ENCODE peak calls at places on chromosomes 12 and 14, in five cellular contexts. F is HS-5, G is endothelial cell of umbilical vein, L is small intestine, P is cardiac muscle cell. B is an unnamed sample.

GRCh38 chr14:93239869-93240677 is 33.0 kb downstream of the UBR7 start:
- DNase-seq in F (peak), G (no peak), L (no peak), P (no peak), B (no peak)

GRCh38 chr14:56805992-56806737 is 4.1 kb downstream of the OTX2 start:
- DNase-seq in F (no peak), G (no peak), L (no peak), P (no peak), B (no peak)

GRCh38 chr14:38791862-38792261 is 311.2 kb downstream of the SEC23A start:
- DNase-seq in F (no peak), G (no peak), L (no peak), P (no peak), B (no peak)

GRCh38 chr12:42129595-42130204 is 15.0 kb downstream of the GXYLT1 start:
- DNase-seq in F (peak), G (peak), L (peak), P (peak), B (no peak)

GRCh38 chr14:92471919-92472318 is 41.7 kb upstream of the RIN3 start:
- DNase-seq in F (peak), G (peak), L (peak), P (no peak), B (no peak)

GRCh38 chr14:58637040-58637390 is 747 bp upstream of the DACT1 start:
- DNase-seq in F (no peak), G (no peak), L (peak), P (peak), B (peak)

GRCh38 chr12:130715150-130715995 is 726 bp downstream of the RIMBP2 start:
- DNase-seq in F (no peak), G (no peak), L (no peak), P (peak), B (no peak)

GRCh38 chr12:45789025-45789424 is 59.5 kb downstream of the ARID2 start:
- DNase-seq in F (peak), G (no peak), L (no peak), P (no peak), B (no peak)

GRCh38 chr14:51398898-51399297 is 158.9 kb downstream of the TMX1 start:
- DNase-seq in F (peak), G (peak), L (no peak), P (no peak), B (peak)

GRCh38 chr14:96409701-96410100 is 17.8 kb downstream of the AK7 start:
- DNase-seq in F (no peak), G (peak), L (peak), P (no peak), B (no peak)

GRCh38 chr14:90154110-90154509 is 92.3 kb downstream of the KCNK13 start:
- DNase-seq in F (no peak), G (no peak), L (no peak), P (no peak), B (no peak)

GRCh38 chr14:29077916-29078315 is 311.3 kb downstream of the FOXG1 start:
- DNase-seq in F (no peak), G (no peak), L (no peak), P (no peak), B (no peak)

GRCh38 chr14:83867871-83868270 is 1662.1 kb upstream of the FLRT2 start:
- DNase-seq in F (no peak), G (no peak), L (no peak), P (peak), B (no peak)

GRCh38 chr14:34301107-34301734 is 160.8 kb downstream of the SPTSSA start:
- DNase-seq in F (no peak), G (peak), L (peak), P (peak), B (no peak)

GRCh38 chr14:72503271-72503670 is 390.6 kb downstream of the DPF3 start:
- DNase-seq in F (no peak), G (no peak), L (no peak), P (no peak), B (no peak)

GRCh38 chr14:52473557-52473956 is 78.7 kb downstream of the TXNDC16 start:
- DNase-seq in F (no peak), G (peak), L (peak), P (no peak), B (no peak)

GRCh38 chr12:39267886-39268285 is 175.0 kb downstream of the KIF21A start:
- DNase-seq in F (no peak), G (no peak), L (no peak), P (no peak), B (no peak)